ENCODE peak calls at places on chromosomes 3 and 15, in six cellular contexts. One of them, this sample, is unnamed.

GRCh38 chr3:157066335-157067071 is 93.4 kb downstream of the CCNL1 start:
- DNase-seq in M059J: peak
- DNase-seq in upper lobe of right lung: no peak
- DNase-seq in GM03348: no peak
- DNase-seq in activated CD4-positive, alpha-beta memory T cell treated with anti-CD3 and anti-CD28 coated beads, Interleukin-2, amount 10 ng/mL, durations not matched to agents 7 days and 5 days: no peak
- DNase-seq in GM23248: peak
- DNase-seq in this sample: peak

GRCh38 chr15:92074646-92075045 is 221.1 kb downstream of the SLCO3A1 start:
- DNase-seq in activated CD4-positive, alpha-beta memory T cell treated with anti-CD3 and anti-CD28 coated beads, Interleukin-2, amount 10 ng/mL, durations not matched to agents 7 days and 5 days: peak
- DNase-seq in GM23248: peak
- DNase-seq in M059J: peak
- DNase-seq in upper lobe of right lung: peak
- DNase-seq in GM03348: no peak
- DNase-seq in this sample: no peak

GRCh38 chr3:56874269-56874668 is 72.5 kb upstream of the ARHGEF3 start:
- DNase-seq in GM23248: no peak
- DNase-seq in GM03348: no peak
- DNase-seq in M059J: no peak
- DNase-seq in activated CD4-positive, alpha-beta memory T cell treated with anti-CD3 and anti-CD28 coated beads, Interleukin-2, amount 10 ng/mL, durations not matched to agents 7 days and 5 days: no peak
- DNase-seq in upper lobe of right lung: no peak
- DNase-seq in this sample: no peak

GRCh38 chr3:23165571-23165970 is 37.6 kb upstream of the UBE2E2 start:
- DNase-seq in GM23248: no peak
- DNase-seq in M059J: no peak
- DNase-seq in upper lobe of right lung: no peak
- DNase-seq in activated CD4-positive, alpha-beta memory T cell treated with anti-CD3 and anti-CD28 coated beads, Interleukin-2, amount 10 ng/mL, durations not matched to agents 7 days and 5 days: no peak
- DNase-seq in GM03348: no peak
- DNase-seq in this sample: no peak

GRCh38 chr3:110344897-110345767 is 726.5 kb upstream of the NECTIN3 start:
- DNase-seq in GM03348: no peak
- DNase-seq in GM23248: no peak
- DNase-seq in M059J: peak
- DNase-seq in upper lobe of right lung: no peak
- DNase-seq in activated CD4-positive, alpha-beta memory T cell treated with anti-CD3 and anti-CD28 coated beads, Interleukin-2, amount 10 ng/mL, durations not matched to agents 7 days and 5 days: no peak
- DNase-seq in this sample: no peak

GRCh38 chr15:100770781-100771584 is 108.6 kb upstream of the ALDH1A3 start:
- DNase-seq in GM23248: no peak
- DNase-seq in upper lobe of right lung: peak
- DNase-seq in M059J: no peak
- DNase-seq in activated CD4-positive, alpha-beta memory T cell treated with anti-CD3 and anti-CD28 coated beads, Interleukin-2, amount 10 ng/mL, durations not matched to agents 7 days and 5 days: no peak
- DNase-seq in GM03348: peak
- DNase-seq in this sample: no peak

GRCh38 chr15:45871121-45871855 is 236.5 kb downstream of the SQOR start:
- DNase-seq in GM23248: no peak
- DNase-seq in upper lobe of right lung: no peak
- DNase-seq in activated CD4-positive, alpha-beta memory T cell treated with anti-CD3 and anti-CD28 coated beads, Interleukin-2, amount 10 ng/mL, durations not matched to agents 7 days and 5 days: no peak
- DNase-seq in GM03348: no peak
- DNase-seq in M059J: peak
- DNase-seq in this sample: no peak

GRCh38 chr15:80689716-80690115 is 5.4 kb upstream of the ABHD17C start:
- DNase-seq in upper lobe of right lung: no peak
- DNase-seq in M059J: peak
- DNase-seq in activated CD4-positive, alpha-beta memory T cell treated with anti-CD3 and anti-CD28 coated beads, Interleukin-2, amount 10 ng/mL, durations not matched to agents 7 days and 5 days: no peak
- DNase-seq in GM23248: no peak
- DNase-seq in GM03348: no peak
- DNase-seq in this sample: no peak

GRCh38 chr3:3745693-3746092 is 53.5 kb upstream of the LRRN1 start:
- DNase-seq in M059J: no peak
- DNase-seq in GM23248: no peak
- DNase-seq in activated CD4-positive, alpha-beta memory T cell treated with anti-CD3 and anti-CD28 coated beads, Interleukin-2, amount 10 ng/mL, durations not matched to agents 7 days and 5 days: no peak
- DNase-seq in upper lobe of right lung: no peak
- DNase-seq in GM03348: no peak
- DNase-seq in this sample: no peak

GRCh38 chr3:66593978-66594377 is 93.2 kb upstream of the LRIG1 start:
- DNase-seq in GM03348: peak
- DNase-seq in GM23248: peak
- DNase-seq in activated CD4-positive, alpha-beta memory T cell treated with anti-CD3 and anti-CD28 coated beads, Interleukin-2, amount 10 ng/mL, durations not matched to agents 7 days and 5 days: no peak
- DNase-seq in upper lobe of right lung: no peak
- DNase-seq in M059J: peak
- DNase-seq in this sample: peak

GRCh38 chr3:122921791-122922651 is 105.5 kb downstream of the SEMA5B start:
- DNase-seq in activated CD4-positive, alpha-beta memory T cell treated with anti-CD3 and anti-CD28 coated beads, Interleukin-2, amount 10 ng/mL, durations not matched to agents 7 days and 5 days: peak
- DNase-seq in GM23248: peak
- DNase-seq in upper lobe of right lung: no peak
- DNase-seq in GM03348: no peak
- DNase-seq in M059J: no peak
- DNase-seq in this sample: no peak